ENCODE peak calls at places on chromosomes 1 and 21, in five cellular contexts. E, W, I, O and T are unnamed samples.

GRCh38 chr1:180974236-180974635 is 48.4 kb downstream of the STX6 start:
- DNase-seq in E (no peak), W (no peak), O (no peak), I (no peak), T (no peak)

GRCh38 chr1:116485071-116485735 is 85.6 kb downstream of the CD58 start:
- DNase-seq in E (peak), I (peak), W (peak), O (no peak), T (peak)

GRCh38 chr1:60705026-60705425 is 377.3 kb upstream of the NFIA start:
- DNase-seq in I (no peak), E (no peak), W (no peak), O (no peak), T (no peak)

GRCh38 chr1:220878223-220879081 is 791 bp upstream of the HLX start:
- DNase-seq in I (no peak), O (no peak), E (no peak), W (no peak), T (no peak)

GRCh38 chr21:44958471-44959191 is 18.8 kb downstream of the SLX9 start:
- DNase-seq in O (no peak), W (no peak), E (peak), I (peak), T (peak)

GRCh38 chr1:207941664-207942063 is 30.7 kb upstream of the CD34 start:
- DNase-seq in E (peak), I (peak), O (no peak), W (no peak), T (peak)

GRCh38 chr1:159752135-159752580 is 28.6 kb upstream of the DUSP23 start:
- DNase-seq in O (peak), I (peak), W (peak), E (no peak), T (peak)

GRCh38 chr21:44872568-44873355 is 728 bp downstream of the PTTG1IP start:
- DNase-seq in I (no peak), W (peak), O (no peak), E (peak), T (peak)

GRCh38 chr1:52551476-52552235 is 1.2 kb downstream of the TUT4 start:
- DNase-seq in E (no peak), I (peak), O (no peak), W (no peak), T (no peak)

GRCh38 chr1:24112381-24113169 is 640 bp upstream of the MYOM3 start:
- DNase-seq in W (peak), E (peak), O (no peak), I (no peak), T (peak)

GRCh38 chr1:23810818-23811420 is 10.4 kb upstream of the GALE start:
- DNase-seq in W (no peak), I (no peak), O (no peak), E (peak), T (peak)

GRCh38 chr1:32273389-32274208 is 18.3 kb upstream of the HDAC1 start:
- DNase-seq in O (no peak), E (peak), W (no peak), I (no peak), T (peak)
- TF ChIP-seq CTCF in O (no peak), E (no peak), W (no peak), I (no peak), T (no peak)

DNA sequence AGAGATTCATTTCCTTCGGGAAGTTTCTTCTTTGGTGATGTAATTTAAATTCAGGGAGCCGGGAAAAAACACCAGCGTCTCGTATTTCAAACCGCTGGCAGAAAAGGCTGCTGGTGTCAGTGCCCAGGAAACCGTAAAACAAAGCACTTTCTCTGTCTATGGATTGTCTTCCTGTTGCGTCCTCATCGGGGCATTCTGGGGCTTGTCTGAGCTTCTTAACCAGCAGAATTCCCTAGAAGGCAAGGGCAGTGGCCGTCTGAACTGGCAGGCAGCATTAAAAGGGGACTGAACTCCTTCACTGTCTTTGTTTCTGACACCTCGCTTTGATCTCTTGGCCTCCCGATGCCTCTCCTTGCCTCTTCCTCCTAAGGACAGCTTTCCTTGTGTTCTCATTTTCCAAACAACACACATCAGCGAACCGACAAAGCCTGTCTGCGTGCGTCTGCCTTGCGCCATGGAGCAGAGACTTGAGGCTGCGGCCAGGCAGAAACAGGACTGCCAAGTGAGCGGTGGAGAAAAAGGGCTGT is 391.6 kb upstream of the VAMP3 start:
- DNase-seq in O (no peak), I (no peak), W (peak), E (peak), T (peak)
- TF ChIP-seq POLR2A in O (no peak), I (no peak), W (no peak), E (no peak), T (no peak)

GRCh38 chr1:201397675-201398074 is 1.4 kb downstream of the LAD1 start:
- DNase-seq in I (no peak), W (no peak), E (peak), O (no peak), T (no peak)
- H3K4me3 ChIP-seq in I (no peak), W (no peak), E (peak), O (peak), T (no peak)

GRCh38 chr1:98792123-98792522 is 130.6 kb downstream of the SNX7 start:
- DNase-seq in O (no peak), I (no peak), E (no peak), W (no peak), T (no peak)
- TF ChIP-seq CTCF in O (no peak), I (no peak), E (no peak), W (no peak), T (no peak)

DNA sequence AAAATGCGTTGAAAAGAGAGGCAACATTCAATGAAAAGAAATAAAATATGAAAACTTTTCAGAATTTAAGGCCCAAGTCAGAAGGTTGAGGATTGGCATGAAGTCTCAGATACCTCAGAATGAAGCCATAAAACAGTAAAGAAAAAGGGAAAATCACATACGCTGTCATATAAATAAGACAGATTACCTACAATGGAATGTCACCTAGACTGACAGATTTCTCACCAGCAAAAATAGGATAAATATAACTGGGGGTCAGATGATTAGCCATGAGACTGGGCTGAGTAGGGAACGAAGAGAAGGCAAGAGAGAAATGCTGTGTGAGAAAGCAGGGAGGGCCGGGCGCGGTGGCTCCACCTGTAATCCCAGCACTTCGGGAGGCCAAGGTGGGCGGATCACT is 51.6 kb upstream of the DESI2 start:
- DNase-seq in E (no peak), O (no peak), W (no peak), I (no peak), T (no peak)
- TF ChIP-seq POLR2A in E (no peak), O (no peak), W (no peak), I (no peak), T (no peak)

GRCh38 chr1:25247024-25247828 is at the start of gene RSRP1:
- DNase-seq in E (peak), W (peak), I (peak), O (peak), T (peak)
- H3K4me3 ChIP-seq in E (peak), W (peak), I (peak), O (peak), T (peak)

DNA sequence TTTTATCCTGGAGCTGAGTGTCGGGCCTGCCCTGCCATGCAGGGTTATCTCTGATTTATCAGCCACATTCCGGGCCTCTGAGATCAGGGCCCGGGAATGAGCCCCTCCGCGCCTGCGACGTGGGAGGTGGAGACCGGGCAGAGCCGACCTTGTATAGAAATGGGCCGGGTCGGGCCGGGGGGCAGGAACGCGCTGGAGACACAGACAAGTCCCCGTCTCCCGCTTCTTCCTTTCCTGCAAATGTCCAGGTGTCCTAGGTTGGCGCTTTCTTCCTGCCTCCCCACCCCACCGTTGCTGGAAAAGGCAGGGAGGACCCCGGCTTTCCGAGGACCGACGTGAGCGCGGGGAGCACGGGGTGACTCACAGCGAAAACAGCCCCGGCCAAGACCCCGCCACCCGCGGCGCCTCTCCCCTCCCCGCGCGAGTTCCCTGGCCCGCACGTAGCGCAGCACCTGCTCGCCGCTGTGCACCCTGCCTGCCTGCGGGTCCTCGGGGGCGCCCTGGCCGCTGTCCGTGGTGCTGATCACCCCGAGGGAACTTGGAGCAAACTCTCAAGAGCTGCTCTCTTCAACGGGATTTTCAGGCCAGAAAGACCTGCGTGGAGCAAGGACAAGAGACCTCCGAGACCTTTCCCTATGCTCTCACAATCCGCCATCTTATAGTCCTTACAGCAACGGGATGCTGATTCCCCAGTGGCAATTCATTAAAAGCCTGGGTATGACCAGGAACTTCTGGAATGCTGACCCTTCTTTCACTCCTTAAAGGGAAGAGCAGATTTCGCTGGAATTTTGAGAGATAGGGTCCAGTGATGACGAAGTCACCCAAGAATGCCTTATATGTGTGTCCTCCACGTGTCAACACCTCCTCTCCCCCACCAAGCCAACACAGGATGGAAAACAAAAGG is 475 bp upstream of the NPPB start:
- DNase-seq in O (no peak), E (peak), W (no peak), I (peak), T (peak)
- TF ChIP-seq CTCF in O (no peak), E (no peak), W (no peak), I (no peak), T (no peak)

GRCh38 chr1:198935371-198935921 is 296.6 kb downstream of the PTPRC start:
- DNase-seq in W (peak), O (no peak), I (peak), E (peak), T (peak)
- TF ChIP-seq POLR2A in W (no peak), O (no peak), I (peak), E (no peak), T (no peak)

DNA sequence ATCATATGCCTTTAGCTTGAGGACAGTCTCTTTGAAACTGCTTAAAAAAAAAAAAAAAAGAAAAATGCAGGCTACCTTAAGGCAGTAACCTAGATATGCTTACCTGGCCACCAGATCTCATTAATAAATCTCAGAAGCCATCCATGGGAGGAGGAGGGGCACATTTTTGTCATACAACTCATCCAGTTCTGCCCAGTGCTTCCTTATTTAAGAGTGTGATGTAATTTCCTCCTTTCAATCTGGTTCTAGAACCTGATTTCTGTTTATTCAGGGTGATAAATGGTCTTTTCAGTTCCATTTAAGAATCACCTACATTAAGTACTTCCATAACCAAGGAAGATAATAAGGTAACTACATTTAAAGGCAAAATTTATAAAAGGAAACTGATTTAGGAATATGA is 6.1 kb downstream of the ERRFI1 start:
- DNase-seq in I (no peak), O (no peak), E (no peak), W (peak), T (peak)
- H3K4me3 ChIP-seq in I (no peak), O (no peak), E (peak), W (no peak), T (no peak)